ENCODE peak calls at places on chromosome 2, in four cellular contexts. T is K562, B is HL-60, S is GM12878. G is an unnamed sample.

GRCh38 chr2:170005702-170006101 is 172.2 kb upstream of the MYO3B start:
- DNase-seq in S (no peak), B (no peak), T (no peak), G (no peak)

GRCh38 chr2:193101591-193101990 is 906.9 kb upstream of the TMEFF2 start:
- DNase-seq in B (no peak), S (no peak), T (no peak), G (no peak)

GRCh38 chr2:58237741-58238140 is 3.4 kb downstream of the FANCL start:
- DNase-seq in S (no peak), B (no peak), T (no peak), G (no peak)

GRCh38 chr2:145985517-145985916 is 1465.6 kb upstream of the ZEB2 start:
- DNase-seq in B (no peak), S (no peak), T (no peak), G (no peak)

GRCh38 chr2:11344956-11345671 is 678 bp upstream of the ROCK2 start:
- DNase-seq in B (no peak), S (no peak), T (no peak), G (no peak)

GRCh38 chr2:214261683-214262082 is 149.2 kb upstream of the VWC2L start:
- DNase-seq in B (no peak), S (no peak), T (no peak), G (no peak)

GRCh38 chr2:23491622-23492336 is 106.8 kb downstream of the KLHL29 start:
- DNase-seq in B (no peak), T (no peak), S (no peak), G (no peak)

GRCh38 chr2:240959941-240960308 is 38.5 kb upstream of the SNED1 start:
- DNase-seq in S (no peak), B (no peak), T (no peak), G (no peak)

GRCh38 chr2:197740200-197740599 is 35.0 kb downstream of the MARS2 start:
- DNase-seq in S (no peak), B (no peak), T (no peak), G (no peak)

GRCh38 chr2:11889101-11889850 is 142.8 kb downstream of the LPIN1 start:
- DNase-seq in S (no peak), T (no peak), B (no peak), G (no peak)

GRCh38 chr2:214465386-214466146 is 54.7 kb downstream of the VWC2L start:
- DNase-seq in T (no peak), B (no peak), S (no peak), G (no peak)

GRCh38 chr2:27013738-27014137 is 19.0 kb upstream of the TMEM214 start:
- DNase-seq in S (no peak), T (no peak), B (no peak), G (no peak)

GRCh38 chr2:130808482-130809268 is 28.0 kb upstream of the ARHGEF4 start:
- DNase-seq in S (no peak), B (no peak), T (no peak), G (no peak)

DNA sequence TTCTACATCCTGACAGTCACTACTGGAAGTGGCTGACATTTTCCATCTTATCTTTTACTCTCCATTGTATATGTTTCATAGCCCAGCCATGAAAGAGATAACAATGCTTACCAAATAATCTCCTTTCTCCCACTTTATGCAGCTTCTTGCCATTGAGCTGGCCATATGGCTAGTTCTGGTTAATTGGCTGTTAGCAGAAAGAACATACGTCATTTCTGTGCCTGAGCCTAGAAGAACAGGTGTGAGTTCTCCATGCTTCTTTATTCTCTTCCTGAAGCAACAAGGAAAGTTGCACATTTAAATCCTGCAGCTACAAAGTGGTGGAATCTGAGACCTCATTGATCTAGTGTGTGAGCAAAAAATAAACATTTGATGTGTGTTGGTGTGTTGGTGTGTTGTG is 82.0 kb upstream of the FSHR start:
- DNase-seq in B (no peak), S (no peak), T (no peak), G (no peak)
- TF ChIP-seq SPI1 in B (no peak), S (no peak), T (no peak), G (no peak)

GRCh38 chr2:50556934-50557575 is 474.9 kb downstream of the NRXN1 start:
- DNase-seq in T (no peak), S (no peak), B (no peak), G (no peak)
- TF ChIP-seq SPI1 in T (no peak), S (no peak), B (no peak), G (no peak)

GRCh38 chr2:239015769-239016675 is 168.1 kb downstream of the TWIST2 start:
- DNase-seq in B (no peak), T (no peak), S (no peak), G (no peak)
- TF ChIP-seq SPI1 in B (no peak), T (no peak), S (no peak), G (no peak)

GRCh38 chr2:4420032-4420431 is 716.7 kb downstream of the DCDC2C start:
- DNase-seq in B (no peak), T (no peak), S (no peak), G (no peak)
- TF ChIP-seq SPI1 in B (no peak), T (no peak), S (no peak), G (no peak)

GRCh38 chr2:230634146-230634545 is 78.5 kb upstream of the CAB39 start:
- DNase-seq in T (no peak), S (no peak), B (no peak), G (no peak)

GRCh38 chr2:230631470-230631869 is 81.2 kb upstream of the CAB39 start:
- DNase-seq in T (no peak), B (no peak), S (no peak), G (no peak)

GRCh38 chr2:230640540-230641011 is 72.1 kb upstream of the CAB39 start:
- DNase-seq in T (no peak), B (no peak), S (no peak), G (no peak)

DNA sequence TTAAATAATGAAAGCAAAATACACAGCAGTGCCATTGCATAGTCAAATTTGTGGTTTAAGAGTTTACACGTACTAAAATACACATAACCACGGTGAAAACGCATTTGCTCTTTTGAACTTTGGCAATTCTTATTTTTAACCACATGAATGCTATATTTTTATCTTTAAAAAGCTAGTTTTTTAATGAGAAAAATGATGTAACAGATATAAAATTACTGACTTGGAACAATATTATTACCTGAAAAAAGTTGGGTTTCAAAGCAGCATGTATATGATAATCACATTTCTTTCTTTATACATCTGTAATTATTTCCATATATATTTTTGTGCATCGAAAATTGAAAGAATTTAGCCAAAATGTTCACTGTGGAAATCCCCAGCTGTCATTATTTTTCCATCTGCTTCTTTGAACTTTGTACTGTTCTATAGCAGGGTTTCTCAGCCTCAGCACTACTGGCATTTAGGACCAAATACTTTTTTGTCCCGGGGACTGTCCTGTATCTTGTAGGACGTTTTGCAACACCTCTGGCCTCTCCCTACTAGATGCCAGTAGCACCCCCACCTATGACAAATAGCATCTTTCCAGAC is 75.9 kb upstream of the CAB39 start:
- DNase-seq in T (no peak), S (no peak), B (no peak), G (no peak)
- TF ChIP-seq SPI1 in T (no peak), S (no peak), B (no peak), G (no peak)

GRCh38 chr2:166173263-166173662 is 45.4 kb upstream of the SCN1A start:
- DNase-seq in S (no peak), T (no peak), B (no peak), G (no peak)

GRCh38 chr2:166181813-166182154 is 54.0 kb upstream of the SCN1A start:
- DNase-seq in T (no peak), S (no peak), B (no peak), G (no peak)

GRCh38 chr2:166180951-166181812 is 53.4 kb upstream of the SCN1A start:
- DNase-seq in S (no peak), B (peak), T (peak), G (peak)

GRCh38 chr2:166184789-166185188 is 57.0 kb upstream of the SCN1A start:
- DNase-seq in S (no peak), T (no peak), B (no peak), G (no peak)

GRCh38 chr2:166179201-166179600 is 51.4 kb upstream of the SCN1A start:
- DNase-seq in T (no peak), B (no peak), S (no peak), G (no peak)
- TF ChIP-seq SPI1 in T (no peak), B (no peak), S (no peak), G (no peak)

GRCh38 chr2:69225933-69226332 is 161.1 kb downstream of the GFPT1 start:
- DNase-seq in B (no peak), T (no peak), S (no peak), G (no peak)

GRCh38 chr2:69224495-69224803 is 162.6 kb downstream of the GFPT1 start:
- DNase-seq in T (no peak), S (no peak), B (no peak), G (no peak)

GRCh38 chr2:69226886-69227285 is 160.1 kb downstream of the GFPT1 start:
- DNase-seq in S (no peak), T (no peak), B (no peak), G (no peak)

GRCh38 chr2:69223759-69224494 is 163.1 kb downstream of the GFPT1 start:
- DNase-seq in S (no peak), T (no peak), B (no peak), G (no peak)

GRCh38 chr2:69227717-69228116 is 159.3 kb downstream of the GFPT1 start:
- DNase-seq in B (no peak), S (no peak), T (no peak), G (no peak)
- TF ChIP-seq SPI1 in B (no peak), S (no peak), T (no peak), G (no peak)

G was measured in GM12891.